ENCODE peak calls at places on chromosomes 6 and 20, in nine cellular contexts. N is Peyer's patch; L is T-helper 1 cell; T is HFFc6; P is K562; U is foreskin fibroblast; V is astrocyte of the spinal cord; Y is left colon; E is activated CD4-positive, alpha-beta T cell treated with anti-CD3 and anti-CD28 coated beads, Interleukin-2, amount 10 ng/mL, durations not matched to agents 7 days and 5 days. K is an unnamed sample.

GRCh38 chr6:111740506-111740905 is 132.7 kb downstream of the FYN start:
- DNase-seq in N (no peak), U (no peak), T (no peak), L (no peak), P (no peak), E (no peak), Y (no peak), V (no peak), K (no peak)

GRCh38 chr6:13038315-13039261 is 289.7 kb downstream of the TBC1D7 start:
- DNase-seq in V (no peak), N (no peak), P (no peak), U (no peak), L (no peak), E (no peak), Y (no peak), T (no peak), K (no peak)

GRCh38 chr6:69917834-69918233 is 51.5 kb downstream of the COL19A1 start:
- DNase-seq in L (no peak), N (no peak), V (peak), E (no peak), P (no peak), U (peak), T (no peak), Y (no peak), K (peak)

GRCh38 chr20:4516851-4517250 is 204.9 kb upstream of the PRND start:
- DNase-seq in E (no peak), T (no peak), L (no peak), P (no peak), V (no peak), U (no peak), Y (no peak), N (no peak), K (no peak)

GRCh38 chr20:35820715-35821114 is 48.9 kb downstream of the PHF20 start:
- DNase-seq in L (no peak), V (peak), P (no peak), T (peak), N (no peak), Y (no peak), U (peak), E (no peak), K (peak)

GRCh38 chr20:10490706-10491105 is 55.6 kb downstream of the SLX4IP start:
- DNase-seq in Y (no peak), V (no peak), E (no peak), P (no peak), U (no peak), T (no peak), N (no peak), L (no peak), K (no peak)

GRCh38 chr6:114282268-114282667 is 60.6 kb downstream of the HS3ST5 start:
- DNase-seq in P (no peak), U (no peak), V (no peak), L (no peak), N (no peak), Y (no peak), T (no peak), E (no peak), K (no peak)

GRCh38 chr6:157666721-157667120 is 156.3 kb upstream of the SNX9 start:
- DNase-seq in N (no peak), Y (no peak), V (no peak), L (no peak), E (no peak), P (no peak), U (no peak), T (no peak), K (no peak)

GRCh38 chr20:44743080-44743701 is 2.5 kb upstream of the KCNK15 start:
- DNase-seq in L (no peak), N (no peak), E (no peak), T (no peak), V (no peak), U (no peak), Y (no peak), P (no peak), K (no peak)

GRCh38 chr20:20594171-20594530 is 118.3 kb downstream of the RALGAPA2 start:
- DNase-seq in Y (no peak), V (peak), T (peak), L (no peak), P (no peak), E (no peak), N (no peak), U (peak), K (no peak)

GRCh38 chr6:161498359-161498758 is 224.5 kb upstream of the AGPAT4 start:
- DNase-seq in L (no peak), V (peak), T (no peak), Y (no peak), N (no peak), P (peak), E (no peak), U (peak), K (peak)

GRCh38 chr20:58570181-58570859 is 55.1 kb upstream of the APCDD1L start:
- DNase-seq in E (no peak), P (no peak), N (no peak), V (no peak), U (peak), L (no peak), Y (no peak), T (no peak), K (no peak)

K was measured in brain microvascular endothelial cell.